ENCODE peak calls at places on chromosomes 6 and 20, in nine cellular contexts. I is stomach, A is transverse colon, D is K562, L is H1, E is upper lobe of left lung, K is HepG2, S is sigmoid colon, M is GM12878. H is an unnamed sample.

GRCh38 chr20:63495167-63495720 is 3.6 kb downstream of the EEF1A2 start:
- DNase-seq in L (no peak), K (no peak), I (no peak), M (no peak), S (no peak), D (no peak), A (no peak), E (no peak), H (no peak)

GRCh38 chr20:63005862-63006564 is 751 bp downstream of the BHLHE23 start:
- DNase-seq in K (no peak), M (no peak), I (no peak), A (no peak), L (no peak), E (peak; percentile 82), D (no peak), S (no peak), H (no peak)

GRCh38 chr6:108744996-108745395 is 103.2 kb upstream of the ARMC2 start:
- DNase-seq in I (no peak), A (no peak), L (no peak), S (no peak), M (no peak), K (no peak), D (no peak), E (no peak), H (no peak)

GRCh38 chr6:34928695-34929094 is 39.6 kb downstream of the ANKS1A start:
- DNase-seq in S (no peak), K (no peak), E (no peak), M (no peak), L (no peak), I (no peak), A (no peak), D (no peak), H (no peak)

GRCh38 chr6:12886961-12887775 is 170.6 kb downstream of the PHACTR1 start:
- DNase-seq in S (no peak), L (peak; percentile 54), D (no peak), M (no peak), A (no peak), K (no peak), I (no peak), E (no peak), H (no peak)

GRCh38 chr6:9494864-9495263 is 920.0 kb downstream of the TFAP2A start:
- DNase-seq in M (no peak), A (no peak), E (no peak), I (no peak), S (no peak), L (no peak), D (no peak), K (no peak), H (no peak)

GRCh38 chr6:68915591-68915990 is 280.5 kb downstream of the ADGRB3 start:
- DNase-seq in E (no peak), L (no peak), M (no peak), K (no peak), S (no peak), A (no peak), I (no peak), D (no peak), H (no peak)

GRCh38 chr20:31740208-31740607 is 1.1 kb downstream of the TPX2 start:
- DNase-seq in M (no peak), D (peak; percentile 40), K (no peak), I (no peak), A (no peak), S (no peak), L (no peak), E (no peak), H (no peak)

GRCh38 chr6:11021714-11022113 is 22.4 kb downstream of the ELOVL2 start:
- DNase-seq in S (no peak), K (no peak), E (no peak), D (no peak), I (no peak), L (no peak), M (no peak), A (no peak), H (no peak)

GRCh38 chr20:35729283-35729807 is 12.7 kb downstream of the RBM39 start:
- DNase-seq in A (no peak), M (no peak), D (no peak), E (no peak), L (no peak), I (no peak), S (no peak), K (no peak), H (no peak)
- TF ChIP-seq POLR2AphosphoS5 in A (no peak), M (peak; percentile 63), D (peak; percentile 18), E (no peak), L (peak; percentile 41), I (no peak), S (no peak), K (no peak), H (no peak)

DNA sequence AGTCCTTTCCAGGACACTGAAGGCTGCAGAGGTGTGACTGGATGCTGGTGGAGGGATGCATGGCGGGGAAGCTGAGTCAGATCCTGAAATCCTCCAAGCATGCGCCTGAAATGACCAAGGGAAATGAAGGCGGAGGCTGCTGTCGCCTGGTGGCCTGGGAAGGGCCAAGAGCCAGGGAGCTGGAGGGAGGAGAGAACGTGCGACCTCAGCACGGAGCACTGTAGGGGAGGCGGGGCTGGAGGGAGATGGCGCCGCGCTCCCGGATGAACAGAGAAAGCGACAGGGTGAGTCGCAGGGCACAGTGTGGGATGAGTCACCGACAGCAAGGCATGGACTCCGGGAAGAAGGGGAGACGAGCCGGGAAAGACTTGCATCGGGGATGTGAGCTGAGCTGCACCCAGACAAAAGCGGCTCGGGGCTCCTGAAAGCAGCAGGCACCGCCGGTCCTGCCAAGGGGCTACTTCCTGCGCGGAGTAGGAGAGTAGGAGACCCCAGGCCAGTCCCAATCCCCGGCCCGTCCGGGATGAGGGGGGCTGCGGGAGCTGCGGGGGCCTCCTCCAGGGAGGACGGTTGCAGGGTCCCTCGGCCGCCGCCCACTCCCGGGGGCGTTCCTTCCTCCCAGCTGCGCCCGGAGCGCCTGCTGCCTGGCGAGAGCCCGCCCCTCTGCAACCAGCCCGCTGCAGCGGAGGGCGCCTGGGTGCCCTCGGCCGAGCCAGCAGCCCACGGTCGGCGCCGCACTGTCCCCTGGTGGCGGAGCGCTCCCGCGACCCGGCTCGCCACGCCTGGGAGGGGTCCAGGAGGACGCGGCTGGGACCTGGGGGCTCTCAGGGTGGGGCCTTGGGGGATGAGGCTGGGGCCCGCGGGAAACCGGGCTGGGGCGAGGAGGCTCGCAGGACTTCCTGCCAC is 11.0 kb upstream of the NQO2 start:
- DNase-seq in A (peak; percentile 90), E (peak; percentile 97), L (peak; percentile 84), S (peak; percentile 95), K (peak; percentile 86), M (no peak), I (peak; percentile 88), D (peak; percentile 85), H (peak; percentile 95)
- TF ChIP-seq EP300 in A (no peak), E (no peak), L (peak; percentile 2), S (no peak), K (no peak), M (no peak), I (no peak), D (peak; percentile 26), H (no peak)

DNA sequence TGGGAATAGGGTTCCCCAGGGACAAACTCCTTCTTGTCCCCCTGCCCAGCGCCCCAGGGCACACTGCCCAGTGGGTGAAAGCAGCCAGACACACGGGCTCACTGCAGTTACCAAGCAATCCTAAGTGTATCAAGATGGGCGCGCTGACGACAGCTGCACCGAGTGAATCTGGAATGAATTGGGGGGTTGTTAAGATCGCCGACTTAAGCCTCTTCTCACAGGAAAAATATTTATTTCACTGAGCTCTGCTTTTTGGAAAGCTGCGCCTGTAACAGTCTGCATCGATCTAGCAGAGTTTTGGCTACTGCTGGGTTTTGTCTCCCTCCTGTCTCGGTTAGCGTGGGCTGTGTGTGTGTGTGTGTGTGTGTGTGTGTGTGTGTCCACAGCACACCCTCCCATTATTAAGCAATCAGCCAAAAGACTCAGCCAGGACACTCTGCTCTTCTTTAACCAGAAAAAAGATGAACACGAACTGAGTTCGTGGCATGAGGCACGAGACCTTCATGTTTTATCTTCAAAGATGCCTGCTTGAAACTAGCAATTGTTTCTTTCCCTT is 35.9 kb downstream of the RIPOR3 start:
- DNase-seq in L (no peak), A (peak; percentile 58), I (no peak), D (no peak), S (peak; percentile 94), K (no peak), M (no peak), E (peak; percentile 73), H (peak; percentile 85)
- TF ChIP-seq POLR2AphosphoS5 in L (no peak), A (peak; percentile 76), I (no peak), D (no peak), S (peak; percentile 82), K (no peak), M (no peak), E (no peak), H (no peak)

GRCh38 chr6:148520109-148520841 is 177.6 kb downstream of the SASH1 start:
- DNase-seq in E (peak; percentile 79), M (peak; percentile 65), K (no peak), I (no peak), S (no peak), L (no peak), D (no peak), A (no peak), H (no peak)
- TF ChIP-seq EP300 in E (no peak), M (no peak), K (no peak), I (no peak), S (no peak), L (no peak), D (no peak), A (no peak), H (no peak)